ENCODE peak calls at places on chromosomes 3 and 15, in six cellular contexts. A is right lobe of liver; E is PC-3; S is CD4-positive, alpha-beta T cell; L is GM12864; C is bronchial epithelial cell. M is an unnamed sample.

GRCh38 chr15:96360581-96361308 is 30.2 kb downstream of the NR2F2 start:
- DNase-seq in A (no peak), E (no peak), S (no peak), L (no peak), C (no peak), M (peak)

GRCh38 chr3:42188365-42188764 is 77.6 kb downstream of the CCK start:
- DNase-seq in E (no peak), C (no peak), L (no peak), S (no peak), A (no peak), M (no peak)

GRCh38 chr3:194781617-194782016 is 95.9 kb downstream of the FAM43A start:
- DNase-seq in A (no peak), L (no peak), C (no peak), S (no peak), E (no peak), M (no peak)

GRCh38 chr3:52769786-52770445 is 824 bp downstream of the NEK4 start:
- DNase-seq in A (no peak), C (peak), E (no peak), L (no peak), S (no peak), M (no peak)

GRCh38 chr3:181278468-181279238 is 289.1 kb upstream of the DNAJC19 start:
- DNase-seq in S (no peak), L (no peak), E (no peak), A (no peak), C (no peak), M (peak)

GRCh38 chr3:149476135-149476684 is 1.7 kb downstream of the TM4SF4 start:
- DNase-seq in E (no peak), S (no peak), C (no peak), L (no peak), A (no peak), M (no peak)

GRCh38 chr3:148077951-148078350 is 619.8 kb upstream of the AGTR1 start:
- DNase-seq in A (no peak), L (no peak), S (no peak), E (no peak), C (no peak), M (no peak)

GRCh38 chr15:56149071-56149470 is 94.6 kb downstream of the RFX7 start:
- DNase-seq in L (no peak), A (no peak), E (no peak), S (no peak), C (no peak), M (no peak)

GRCh38 chr3:34229871-34230270 is 431.4 kb downstream of the PDCD6IP start:
- DNase-seq in L (no peak), E (no peak), C (no peak), A (no peak), S (no peak), M (no peak)

GRCh38 chr3:194072097-194072428 is 63.9 kb upstream of the HES1 start:
- DNase-seq in S (no peak), A (peak), C (peak), L (no peak), E (peak), M (no peak)

GRCh38 chr3:14263317-14264005 is 84.8 kb downstream of the LSM3 start:
- DNase-seq in S (no peak), C (no peak), L (no peak), E (no peak), A (no peak), M (no peak)

GRCh38 chr3:149077638-149078037 is 8.7 kb downstream of the HLTF start:
- DNase-seq in L (no peak), C (no peak), S (no peak), A (no peak), E (no peak), M (no peak)

GRCh38 chr3:160755776-160756304 is at the start of gene PPM1L:
- DNase-seq in C (peak), S (peak), A (peak), L (no peak), E (peak), M (peak)

GRCh38 chr3:45056608-45057301 is 30.7 kb downstream of the CLEC3B start:
- DNase-seq in S (no peak), A (no peak), L (no peak), C (no peak), E (no peak), M (no peak)

GRCh38 chr15:80404057-80404718 is at the start of gene ARNT2:
- DNase-seq in C (no peak), E (no peak), A (peak), L (no peak), S (no peak), M (peak)

GRCh38 chr15:99058421-99058870 is 46.4 kb upstream of the SYNM start:
- DNase-seq in S (no peak), A (no peak), E (no peak), C (no peak), L (no peak), M (no peak)

GRCh38 chr15:80953953-80954778 is 35.5 kb downstream of the MESD start:
- DNase-seq in S (no peak), A (no peak), L (no peak), E (peak), C (no peak), M (no peak)

GRCh38 chr3:40366203-40367162 is 20.5 kb upstream of the ENTPD3 start:
- DNase-seq in A (no peak), E (peak), C (peak), L (no peak), S (no peak), M (no peak)

GRCh38 chr3:71026634-71027578 is 556.6 kb downstream of the FOXP1 start:
- DNase-seq in L (no peak), C (peak), A (no peak), S (no peak), E (peak), M (no peak)

GRCh38 chr3:34108976-34109375 is 310.5 kb downstream of the PDCD6IP start:
- DNase-seq in S (no peak), E (no peak), A (no peak), C (no peak), L (no peak), M (no peak)

GRCh38 chr3:29338377-29338776 is 57.5 kb downstream of the RBMS3 start:
- DNase-seq in S (no peak), E (no peak), C (no peak), L (no peak), A (no peak), M (no peak)

GRCh38 chr15:63166219-63166618 is 8.9 kb upstream of the RPS27L start:
- DNase-seq in L (no peak), S (no peak), A (no peak), C (no peak), E (peak), M (no peak)

GRCh38 chr15:68348064-68348463 is 70.5 kb downstream of the FEM1B start:
- DNase-seq in A (no peak), C (no peak), E (no peak), L (no peak), S (no peak), M (no peak)

GRCh38 chr3:124707667-124708066 is 22.6 kb upstream of the UMPS start:
- DNase-seq in A (no peak), C (peak), L (no peak), E (peak), S (no peak), M (no peak)

GRCh38 chr3:66113542-66113941 is 74.8 kb upstream of the MAGI1 start:
- DNase-seq in A (no peak), E (no peak), S (no peak), C (no peak), L (no peak), M (no peak)

GRCh38 chr3:66121288-66121687 is 82.6 kb upstream of the MAGI1 start:
- DNase-seq in A (no peak), C (peak), E (peak), S (no peak), L (no peak), M (no peak)

GRCh38 chr3:66110840-66111239 is 72.1 kb upstream of the MAGI1 start:
- DNase-seq in A (no peak), C (peak), S (no peak), E (no peak), L (no peak), M (no peak)

DNA sequence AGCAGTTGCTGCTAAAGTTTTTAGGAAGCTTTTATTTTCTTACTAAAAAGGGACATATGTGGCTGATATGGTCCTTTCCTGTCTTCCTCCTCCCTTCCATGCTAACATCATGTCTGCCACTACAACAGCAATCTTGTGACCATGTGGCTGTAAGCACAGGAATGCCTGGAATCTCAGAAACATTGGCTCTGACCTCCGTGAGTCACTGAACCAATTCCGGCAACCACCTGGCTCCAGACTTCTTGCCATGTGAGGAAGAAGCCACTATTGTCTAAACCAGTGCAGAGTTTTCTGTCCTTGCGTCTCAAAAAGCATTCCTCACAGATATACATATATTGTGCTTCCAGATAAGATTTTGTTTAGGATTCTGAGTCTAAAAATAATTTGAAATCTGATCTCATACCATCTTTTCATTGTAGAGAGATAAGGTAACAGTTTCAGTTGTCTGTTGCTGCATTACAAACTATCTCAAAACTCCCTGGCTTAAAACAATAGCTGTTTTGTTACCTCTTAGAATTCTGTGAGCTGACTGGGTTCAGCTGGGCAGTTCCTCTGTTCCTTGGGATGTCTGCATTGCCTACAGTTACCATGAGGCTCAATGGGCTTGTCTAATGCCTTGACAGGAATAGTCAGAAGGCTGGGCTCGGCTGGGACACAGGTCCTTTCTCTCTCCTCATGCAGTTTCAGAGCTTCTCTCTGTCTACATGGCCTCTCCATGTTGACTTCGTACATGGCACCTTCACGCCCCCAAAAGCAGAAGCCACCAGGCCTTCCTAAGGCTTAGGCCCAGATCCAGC is 77.3 kb upstream of the MAGI1 start:
- DNase-seq in A (peak), E (peak), S (no peak), L (no peak), C (peak), M (no peak)
- TF ChIP-seq CTCF in A (no peak), E (no peak), S (no peak), L (no peak), C (no peak), M (no peak)

DNA sequence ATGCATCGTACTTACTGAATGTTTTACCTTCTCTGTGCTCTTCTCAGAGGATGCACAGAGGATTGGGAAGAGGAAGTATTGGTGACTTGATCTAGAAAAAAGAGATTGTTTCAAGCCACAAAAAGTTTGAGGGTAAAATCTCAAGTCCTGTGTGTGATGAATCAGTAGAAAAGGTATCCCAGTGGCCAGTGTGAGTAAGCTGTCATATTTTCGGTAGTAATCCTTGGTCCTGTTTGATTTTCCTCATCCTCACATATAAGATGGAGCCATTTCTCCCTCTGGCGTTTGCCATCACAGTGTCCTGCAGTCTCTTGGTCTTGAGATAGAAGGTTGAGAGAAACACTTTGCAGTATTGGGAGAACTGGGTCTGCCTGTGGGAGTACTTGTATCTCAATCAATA is 166.8 kb downstream of the LPP start:
- DNase-seq in L (no peak), S (no peak), C (no peak), A (no peak), E (peak), M (no peak)
- TF ChIP-seq CTCF in L (no peak), S (no peak), C (no peak), A (no peak), E (peak), M (no peak)

GRCh38 chr3:122795674-122795969 is 753 bp downstream of the SLC49A4 start:
- DNase-seq in S (no peak), A (no peak), E (no peak), C (no peak), L (no peak), M (no peak)
- TF ChIP-seq CTCF in S (no peak), A (no peak), E (no peak), C (no peak), L (no peak), M (no peak)

DNA sequence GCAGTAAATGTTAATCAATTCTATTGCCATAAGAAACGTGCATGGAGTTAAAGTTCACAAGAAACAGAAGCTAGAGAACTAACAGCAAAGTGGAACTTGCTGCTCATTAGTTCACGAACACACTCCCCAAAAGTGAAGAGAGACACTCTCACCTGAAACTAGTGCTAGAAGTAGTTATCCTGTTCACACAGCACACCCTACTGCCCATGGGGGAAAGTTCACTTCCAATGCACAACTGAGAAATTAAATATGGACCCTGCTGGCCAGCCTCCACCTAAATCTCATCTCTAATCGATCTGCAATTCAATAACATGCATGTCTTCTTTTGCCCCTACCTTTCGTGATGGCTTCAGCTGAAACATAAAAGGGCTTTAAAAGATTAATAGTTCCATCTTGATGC is 39.4 kb upstream of the FRMD4B start:
- DNase-seq in S (no peak), C (peak), L (no peak), E (peak), A (no peak), M (peak)
- TF ChIP-seq CTCF in S (peak), C (peak), L (peak), E (peak), A (peak), M (peak)

GRCh38 chr3:154220462-154220861 is 99.3 kb downstream of the ARHGEF26 start:
- DNase-seq in S (no peak), C (no peak), A (peak), E (no peak), L (no peak), M (no peak)

GRCh38 chr3:154224366-154224765 is 99.9 kb downstream of the DHX36 start:
- DNase-seq in C (no peak), L (no peak), E (no peak), S (no peak), A (no peak), M (no peak)

GRCh38 chr3:154228561-154229216 is 95.6 kb downstream of the DHX36 start:
- DNase-seq in A (no peak), L (no peak), C (no peak), E (no peak), S (no peak), M (no peak)

GRCh38 chr3:154229217-154229590 is 95.1 kb downstream of the DHX36 start:
- DNase-seq in E (peak), L (no peak), S (no peak), A (no peak), C (no peak), M (no peak)

GRCh38 chr3:154225536-154225935 is 98.8 kb downstream of the DHX36 start:
- DNase-seq in A (no peak), E (peak), C (no peak), S (no peak), L (no peak), M (no peak)
- TF ChIP-seq CTCF in A (no peak), E (no peak), C (no peak), S (no peak), L (no peak), M (no peak)

GRCh38 chr3:96070682-96071081 is 743.7 kb upstream of the EPHA6 start:
- DNase-seq in L (no peak), A (no peak), S (no peak), E (no peak), C (no peak), M (no peak)

GRCh38 chr3:96071107-96071506 is 743.3 kb upstream of the EPHA6 start:
- DNase-seq in S (no peak), L (no peak), C (no peak), E (no peak), A (no peak), M (no peak)

DNA sequence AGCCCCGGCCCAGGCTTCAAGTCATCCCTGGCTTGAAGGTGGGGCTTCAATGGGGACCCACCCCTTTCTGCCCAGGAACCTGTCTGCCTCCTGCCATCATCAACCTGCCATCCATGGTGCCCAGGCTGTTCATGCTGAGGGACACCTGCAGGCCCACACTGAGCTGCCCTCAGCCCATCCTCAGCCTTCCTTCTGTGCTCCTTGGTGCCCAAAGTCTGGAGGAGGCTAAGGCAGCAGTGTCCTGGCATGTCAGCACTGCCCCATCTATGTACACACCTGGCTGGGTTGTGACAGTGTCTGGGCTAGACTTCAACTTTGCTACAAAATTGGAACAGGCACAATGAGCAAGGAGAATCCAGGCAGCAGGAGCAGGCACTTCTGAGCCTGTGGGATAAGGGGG is 745.3 kb upstream of the EPHA6 start:
- DNase-seq in E (no peak), C (no peak), A (no peak), L (no peak), S (no peak), M (no peak)
- TF ChIP-seq CTCF in E (no peak), C (no peak), A (no peak), L (no peak), S (no peak), M (no peak)

GRCh38 chr3:159130108-159130507 is 328.3 kb downstream of the MFSD1 start:
- DNase-seq in S (no peak), C (peak), L (peak), E (peak), A (no peak), M (no peak)
- TF ChIP-seq CTCF in S (no peak), C (peak), L (peak), E (peak), A (peak), M (peak)